ENCODE peak calls at places on chromosomes 7 and 10, in four cellular contexts. Y is HL-60, H is K562, K is GM12878. J is an unnamed sample.

GRCh38 chr7:151244156-151244870 is 4.2 kb downstream of the SMARCD3 start:
- DNase-seq in H (peak), Y (no peak), K (peak), J (peak)

GRCh38 chr10:12635127-12635541 is 285.8 kb downstream of the CAMK1D start:
- DNase-seq in Y (no peak), K (no peak), H (no peak), J (no peak)

GRCh38 chr10:86083206-86083605 is 283.4 kb downstream of the GRID1 start:
- DNase-seq in K (no peak), H (no peak), Y (no peak), J (no peak)

GRCh38 chr7:44132039-44132438 is 8.7 kb upstream of the POLD2 start:
- DNase-seq in H (no peak), K (no peak), Y (no peak), J (no peak)

GRCh38 chr7:154587812-154588211 is 415.1 kb downstream of the PAXIP1 start:
- DNase-seq in H (no peak), K (no peak), Y (no peak), J (no peak)

GRCh38 chr7:133959505-133959904 is 167.6 kb upstream of the LRGUK start:
- DNase-seq in Y (no peak), K (no peak), H (no peak), J (no peak)

GRCh38 chr7:130273863-130274262 is 7.2 kb downstream of the CPA2 start:
- DNase-seq in Y (no peak), H (no peak), K (no peak), J (no peak)

GRCh38 chr10:132912225-132912684 is 30.1 kb downstream of the CFAP46 start:
- DNase-seq in K (no peak), H (no peak), Y (no peak), J (no peak)

GRCh38 chr10:47451275-47451997 is 32.5 kb downstream of the ANXA8 start:
- DNase-seq in Y (no peak), K (no peak), H (no peak), J (no peak)

GRCh38 chr7:25665903-25666670 is 437.8 kb upstream of the NPVF start:
- DNase-seq in H (no peak), K (no peak), Y (no peak), J (no peak)

GRCh38 chr10:77737608-77738007 is 100.0 kb upstream of the KCNMA1 start:
- DNase-seq in H (no peak), K (no peak), Y (no peak), J (no peak)

GRCh38 chr7:51075681-51076580 is 240.7 kb downstream of the COBL start:
- DNase-seq in H (no peak), K (no peak), Y (no peak), J (no peak)

GRCh38 chr7:80935971-80936370 is 17.1 kb upstream of the SEMA3C start:
- DNase-seq in H (no peak), K (no peak), Y (no peak), J (no peak)

GRCh38 chr7:3241686-3242258 is 59.3 kb upstream of the SDK1 start:
- DNase-seq in H (no peak), K (no peak), Y (no peak), J (no peak)

GRCh38 chr10:61904711-61905445 is 3.4 kb downstream of the ARID5B start:
- DNase-seq in K (peak), H (peak), Y (no peak), J (no peak)

GRCh38 chr10:49550563-49550962 is 11.6 kb upstream of the ERCC6 start:
- DNase-seq in K (no peak), H (no peak), Y (no peak), J (no peak)

GRCh38 chr10:17200035-17200884 is 1.2 kb downstream of the TRDMT1 start:
- DNase-seq in K (no peak), Y (no peak), H (no peak), J (peak)

GRCh38 chr10:124248646-124249045 is 155.2 kb upstream of the CHST15 start:
- DNase-seq in Y (no peak), K (no peak), H (no peak), J (no peak)

GRCh38 chr7:20354825-20355466 is 24.2 kb downstream of the ITGB8 start:
- DNase-seq in K (no peak), H (no peak), Y (no peak), J (no peak)

GRCh38 chr7:2663121-2663886 is 24.7 kb upstream of the AMZ1 start:
- DNase-seq in Y (no peak), K (no peak), H (no peak), J (no peak)

GRCh38 chr10:100817268-100817839 is 72.0 kb downstream of the PAX2 start:
- DNase-seq in H (peak), K (no peak), Y (no peak), J (no peak)

GRCh38 chr7:135541029-135541428 is 16.7 kb upstream of the NUP205 start:
- DNase-seq in Y (no peak), K (no peak), H (no peak), J (no peak)

GRCh38 chr10:45001382-45002148 is 842 bp downstream of the ZNF22 start:
- DNase-seq in K (peak), Y (no peak), H (peak), J (peak)

GRCh38 chr7:151736403-151736909 is 140.5 kb downstream of the PRKAG2 start:
- DNase-seq in Y (no peak), H (peak), K (no peak), J (no peak)

GRCh38 chr7:47741984-47742383 is 160.1 kb upstream of the TNS3 start:
- DNase-seq in K (no peak), Y (no peak), H (no peak), J (no peak)

GRCh38 chr7:1169409-1170368 is 9.7 kb upstream of the ZFAND2A start:
- DNase-seq in H (peak), K (peak), Y (peak), J (peak)

DNA sequence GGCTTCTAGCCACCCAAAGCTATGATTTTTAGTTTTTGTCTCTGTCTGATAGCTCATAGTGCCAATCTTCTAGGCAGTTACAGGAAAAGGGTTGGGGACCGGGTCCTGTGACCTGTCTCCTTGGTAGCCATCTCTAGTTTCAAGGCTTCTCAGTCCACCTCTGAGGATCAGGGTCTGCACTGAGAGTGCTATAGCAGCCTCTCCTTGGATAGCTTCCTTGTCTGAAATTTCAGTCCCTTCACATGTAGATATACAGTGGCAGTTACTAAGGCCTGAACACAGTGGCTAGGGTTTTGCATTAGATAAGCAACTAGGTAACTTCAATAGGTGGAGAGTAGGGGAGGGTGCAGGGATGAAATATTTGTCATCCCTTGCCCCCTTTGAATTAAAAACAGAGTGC is 321.3 kb downstream of the SEMA3D start:
- DNase-seq in H (no peak), K (no peak), Y (no peak), J (no peak)
- TF ChIP-seq SPI1 in H (no peak), K (no peak), Y (no peak), J (no peak)

DNA sequence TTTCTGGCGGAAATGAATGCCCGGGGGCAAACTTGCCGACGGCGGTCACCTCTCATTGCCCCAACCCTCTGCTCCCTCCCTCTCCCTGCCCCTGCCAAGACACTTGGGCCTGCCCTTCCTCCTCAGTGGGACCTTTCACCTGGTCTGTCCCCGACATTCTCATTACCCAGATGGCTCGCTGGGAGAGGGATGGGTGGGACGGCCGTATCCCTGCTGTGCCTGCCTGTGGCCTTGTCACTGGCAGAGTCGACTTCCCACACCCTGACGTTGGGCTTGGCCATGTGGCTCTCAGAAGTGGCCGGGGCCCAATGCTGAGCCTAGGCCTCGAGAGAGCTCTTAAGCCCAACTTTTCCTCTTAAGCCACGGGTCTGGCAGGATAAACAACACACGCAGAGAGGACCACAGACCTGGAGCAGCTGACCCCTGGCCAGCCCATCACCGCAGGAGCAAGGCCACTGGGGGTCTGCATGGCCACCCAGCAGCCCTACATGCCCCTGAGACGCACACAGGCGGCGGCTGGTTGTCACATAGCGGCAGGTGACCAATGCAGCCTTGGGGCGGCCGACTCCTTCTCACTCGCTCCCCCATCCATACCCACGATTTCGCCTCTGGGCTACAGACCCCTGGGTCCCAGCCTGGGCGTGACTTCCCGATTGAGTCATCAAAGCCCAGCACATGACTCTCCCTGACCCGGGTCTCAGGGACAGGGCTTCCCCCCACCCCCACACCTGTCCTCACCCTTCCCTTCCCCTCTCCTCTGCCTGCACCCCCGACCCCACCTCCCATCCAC is 40.1 kb downstream of the SLC29A4 start:
- DNase-seq in H (no peak), Y (no peak), K (no peak), J (no peak)
- TF ChIP-seq SPI1 in H (no peak), Y (no peak), K (no peak), J (no peak)

DNA sequence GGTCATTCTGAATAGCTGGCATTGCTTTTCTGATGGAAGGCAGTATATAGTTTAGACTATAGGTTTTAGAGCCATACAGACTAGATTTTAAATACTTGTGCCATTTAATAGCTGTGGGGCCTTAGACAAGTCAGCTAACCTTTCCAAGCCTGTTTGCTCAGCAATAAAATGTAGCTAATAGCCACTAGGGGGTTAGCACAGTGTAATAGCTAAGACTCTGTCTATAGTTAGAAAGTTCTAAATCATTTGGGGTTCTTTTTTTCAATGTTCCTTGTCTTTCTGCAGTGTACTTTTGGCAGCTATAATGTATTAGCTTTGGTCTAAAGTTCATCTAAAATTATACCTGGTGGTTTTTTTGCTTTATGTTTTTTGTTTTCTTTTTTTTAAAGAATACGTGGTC is 7.5 kb upstream of the KIFBP start:
- DNase-seq in Y (no peak), K (no peak), H (no peak), J (no peak)
- TF ChIP-seq SPI1 in Y (no peak), K (no peak), H (no peak), J (no peak)

GRCh38 chr10:115092555-115093285 is 445 bp upstream of the ATRNL1 start:
- DNase-seq in Y (no peak), K (no peak), H (no peak), J (peak)
- TF ChIP-seq SPI1 in Y (no peak), K (no peak), H (no peak), J (no peak)

DNA sequence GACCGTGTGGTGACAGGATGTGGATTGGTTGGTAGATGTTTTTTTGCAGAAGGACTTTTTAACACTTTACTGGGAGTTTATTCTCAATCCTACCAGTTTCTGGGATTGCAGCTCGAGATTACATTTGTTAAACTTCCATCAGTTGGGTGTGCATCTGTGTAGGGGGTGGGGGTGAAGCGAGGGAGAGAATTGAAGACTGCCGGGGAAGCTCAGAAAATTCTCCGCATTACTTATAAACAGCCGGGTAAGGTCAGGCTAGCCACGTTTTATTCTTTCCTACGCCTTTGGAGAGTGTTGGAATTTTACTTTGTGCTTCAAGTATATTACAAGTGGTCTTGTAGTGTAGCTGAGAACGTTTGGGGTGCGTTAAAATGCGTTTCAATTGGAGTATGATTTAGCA is 1.1 kb downstream of the PALS2 start:
- DNase-seq in H (peak), K (no peak), Y (no peak), J (no peak)
- TF ChIP-seq SPI1 in H (no peak), K (no peak), Y (no peak), J (no peak)

J was measured in GM12891.